ENCODE peak calls at places on chromosome 1, in five cellular contexts. X is CD4-positive, alpha-beta T cell; L is cardiac fibroblast; E is GM10248; O is fibroblast of lung. U is an unnamed sample.

GRCh38 chr1:206145771-206146290 is 28.6 kb upstream of the AVPR1B start:
- DNase-seq in O (no peak), X (no peak), L (no peak), E (no peak), U (no peak)

GRCh38 chr1:225933072-225933471 is 7.9 kb downstream of the LEFTY2 start:
- DNase-seq in X (no peak), O (peak), E (no peak), L (no peak), U (peak)

GRCh38 chr1:180040034-180040433 is 85.4 kb downstream of the CEP350 start:
- DNase-seq in E (no peak), O (peak), X (no peak), L (peak), U (peak)

GRCh38 chr1:6922096-6922931 is 137.1 kb downstream of the CAMTA1 start:
- DNase-seq in O (peak), E (no peak), L (peak), X (no peak), U (peak)

GRCh38 chr1:58921342-58921741 is 137.5 kb upstream of the JUN start:
- DNase-seq in X (no peak), L (no peak), O (no peak), E (no peak), U (no peak)

GRCh38 chr1:118317836-118318614 is 133.0 kb upstream of the SPAG17 start:
- DNase-seq in O (no peak), E (no peak), X (no peak), L (peak), U (no peak)

GRCh38 chr1:111735858-111736544 is 3.2 kb downstream of the INKA2 start:
- DNase-seq in L (peak), O (peak), X (no peak), E (no peak), U (peak)

GRCh38 chr1:83751602-83752001 is 247.3 kb downstream of the TTLL7 start:
- DNase-seq in L (no peak), E (no peak), X (no peak), O (no peak), U (no peak)

GRCh38 chr1:99469641-99470040 is 176.3 kb upstream of the PALMD start:
- DNase-seq in L (no peak), X (no peak), O (peak), E (no peak), U (no peak)

GRCh38 chr1:27744556-27744955 is 18.8 kb downstream of the FAM76A start:
- DNase-seq in E (no peak), X (no peak), O (no peak), L (no peak), U (no peak)

GRCh38 chr1:153774036-153774435 is 1.2 kb upstream of the SLC27A3 start:
- DNase-seq in O (no peak), X (no peak), E (no peak), L (no peak), U (no peak)

GRCh38 chr1:248926401-248927182 is 20.6 kb downstream of the PGBD2 start:
- DNase-seq in E (no peak), X (no peak), O (peak), L (peak), U (peak)

GRCh38 chr1:110011527-110012041 is 22.8 kb upstream of the STRIP1 start:
- DNase-seq in X (no peak), O (peak), L (peak), E (peak), U (peak)

GRCh38 chr1:202805886-202806511 is 2.2 kb downstream of the KDM5B start:
- DNase-seq in E (no peak), X (no peak), L (peak), O (peak), U (no peak)

GRCh38 chr1:115430717-115431116 is 92.7 kb upstream of the NGF start:
- DNase-seq in X (no peak), O (peak), L (peak), E (no peak), U (peak)

GRCh38 chr1:116841569-116842364 is 67.9 kb upstream of the PTGFRN start:
- DNase-seq in E (no peak), X (no peak), O (no peak), L (no peak), U (no peak)

DNA sequence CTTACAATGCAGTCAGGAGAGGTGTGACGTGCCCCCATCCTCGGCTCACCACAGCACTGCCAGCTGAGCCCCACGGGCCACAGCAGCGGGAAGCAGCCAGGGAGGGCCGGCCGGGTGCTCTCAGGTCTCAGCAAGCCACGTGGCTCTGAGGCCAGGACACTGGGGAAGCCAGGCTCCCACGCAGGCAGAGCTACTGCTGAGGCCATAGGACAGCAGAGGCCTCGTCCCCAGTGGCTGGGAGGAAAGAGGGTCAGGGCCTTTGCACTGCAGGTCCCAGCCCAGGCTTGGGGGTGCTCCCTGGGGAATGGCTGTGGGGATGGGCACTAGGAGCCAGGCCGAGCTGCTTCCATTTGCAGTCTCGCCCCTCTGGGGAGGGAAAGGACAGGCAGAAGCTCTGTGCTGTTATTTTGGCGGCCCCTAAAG is 5.8 kb downstream of the LRRC47 start:
- DNase-seq in E (no peak), L (no peak), O (no peak), X (no peak), U (no peak)
- TF ChIP-seq CTCF in E (no peak), L (no peak), O (no peak), X (no peak), U (no peak)

GRCh38 chr1:8317647-8318360 is at the start of gene SLC45A1:
- DNase-seq in O (peak), E (peak), X (peak), L (peak), U (peak)

GRCh38 chr1:8318436-8318835 is 522 bp downstream of the SLC45A1 start:
- DNase-seq in X (no peak), O (no peak), L (no peak), E (no peak), U (no peak)

GRCh38 chr1:8312235-8313218 is 5.4 kb upstream of the SLC45A1 start:
- DNase-seq in O (no peak), E (no peak), L (peak), X (no peak), U (no peak)

GRCh38 chr1:8314346-8315280 is 3.3 kb upstream of the SLC45A1 start:
- DNase-seq in X (peak), O (peak), L (peak), E (peak), U (peak)

GRCh38 chr1:8315573-8316475 is 2.1 kb upstream of the SLC45A1 start:
- DNase-seq in E (no peak), X (no peak), O (no peak), L (no peak), U (no peak)
- TF ChIP-seq CTCF in E (no peak), X (no peak), O (no peak), L (peak), U (peak)

GRCh38 chr1:240294566-240294965 is 202.9 kb downstream of the FMN2 start:
- DNase-seq in O (peak), L (no peak), X (no peak), E (no peak), U (no peak)
- TF ChIP-seq CTCF in O (no peak), L (peak), X (no peak), E (no peak), U (no peak)

GRCh38 chr1:43005460-43006351 is 47.0 kb upstream of the SLC2A1 start:
- DNase-seq in X (no peak), L (no peak), E (no peak), O (no peak), U (no peak)
- TF ChIP-seq CTCF in X (no peak), L (no peak), E (no peak), O (no peak), U (no peak)

GRCh38 chr1:223720987-223721591 is 8.8 kb downstream of the CAPN2 start:
- DNase-seq in O (peak), X (no peak), E (no peak), L (peak), U (peak)
- TF ChIP-seq CTCF in O (no peak), X (no peak), E (no peak), L (no peak), U (no peak)

GRCh38 chr1:55399385-55399784 is 184.2 kb upstream of the USP24 start:
- DNase-seq in E (no peak), L (peak), O (no peak), X (no peak), U (peak)

GRCh38 chr1:55402676-55403464 is 187.7 kb upstream of the USP24 start:
- DNase-seq in X (no peak), L (peak), O (peak), E (no peak), U (peak)

GRCh38 chr1:55400560-55400959 is 185.4 kb upstream of the USP24 start:
- DNase-seq in O (no peak), E (no peak), X (no peak), L (no peak), U (peak)

GRCh38 chr1:55402117-55402516 is 187.0 kb upstream of the USP24 start:
- DNase-seq in E (no peak), O (peak), L (peak), X (no peak), U (peak)
- TF ChIP-seq CTCF in E (no peak), O (no peak), L (no peak), X (no peak), U (no peak)

DNA sequence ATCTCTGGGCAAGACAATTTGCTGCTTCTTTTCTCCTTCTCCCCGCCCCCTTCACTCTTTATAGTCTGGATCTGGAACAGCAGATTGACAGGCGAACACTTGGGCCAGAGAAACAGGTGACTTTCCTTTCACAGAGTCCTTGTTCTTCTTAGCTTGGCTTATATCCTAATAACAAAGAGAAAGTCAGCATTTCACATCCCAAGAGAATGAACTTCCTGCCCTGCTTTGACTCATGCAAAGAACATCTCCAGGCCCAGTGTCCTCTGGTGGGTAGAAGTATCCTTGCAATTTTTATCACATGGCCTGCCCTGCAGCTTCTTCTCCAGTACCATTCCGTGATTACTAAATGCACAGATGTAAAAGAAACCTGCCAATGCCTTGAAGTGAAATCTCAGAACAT is 764.4 kb downstream of the ADGRL2 start:
- DNase-seq in E (no peak), O (peak), L (peak), X (no peak), U (peak)
- TF ChIP-seq CTCF in E (no peak), O (peak), L (peak), X (no peak), U (peak)

GRCh38 chr1:70617728-70618127 is 206.7 kb downstream of the CTH start:
- DNase-seq in E (no peak), X (no peak), O (no peak), L (no peak), U (no peak)

GRCh38 chr1:70616946-70617345 is 205.9 kb downstream of the CTH start:
- DNase-seq in X (no peak), L (no peak), O (no peak), E (no peak), U (no peak)
- TF ChIP-seq CTCF in X (no peak), L (no peak), O (no peak), E (no peak), U (no peak)

DNA sequence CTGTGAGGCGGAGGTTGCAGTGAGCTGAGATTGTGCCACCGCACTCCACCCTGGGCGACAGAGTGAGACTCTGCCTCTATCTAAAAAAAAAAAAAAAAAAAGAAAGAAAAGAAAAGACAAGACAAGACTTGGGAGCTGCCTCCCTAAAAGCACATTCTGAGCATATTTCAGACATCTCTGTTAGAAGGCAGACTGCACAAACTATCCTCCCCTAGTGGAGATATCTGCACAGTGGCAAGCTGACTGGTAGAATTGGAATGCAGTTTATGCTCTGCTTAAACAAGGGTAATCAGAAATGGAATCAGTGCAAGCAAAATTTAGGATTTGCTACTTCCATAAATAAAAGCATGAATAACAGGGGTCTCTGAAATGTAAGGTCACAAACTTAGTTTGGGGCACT is 31.8 kb downstream of the GNG4 start:
- DNase-seq in E (no peak), O (peak), L (peak), X (no peak), U (peak)
- TF ChIP-seq CTCF in E (no peak), O (peak), L (peak), X (no peak), U (peak)

GRCh38 chr1:244011796-244012195 is 39.3 kb upstream of the ZBTB18 start:
- DNase-seq in E (no peak), X (no peak), O (peak), L (no peak), U (no peak)
- TF ChIP-seq CTCF in E (no peak), X (no peak), O (no peak), L (no peak), U (no peak)

U was measured in foreskin fibroblast.